ENCODE peak calls at places on chromosomes 4 and X, in seven cellular contexts. One of them, this sample, is unnamed.

GRCh38 chr4:15598644-15599043 is 56.5 kb downstream of the FBXL5 start:
- DNase-seq in stimulated activated CD4-positive, alpha-beta T cell treated with anti-CD3 and anti-CD28 coated beads, Interleukin-4, amount 100 ng/mL, for 4 hours: no peak
- DNase-seq in NCI-H1105: no peak
- DNase-seq in GM18507: no peak
- DNase-seq in PC-3: no peak
- DNase-seq in mesothelial cell of epicardium: no peak
- DNase-seq in cerebellum: no peak
- DNase-seq in this sample: no peak

GRCh38 chrX:28273751-28274150 is 292.5 kb upstream of the DCAF8L1 start:
- DNase-seq in stimulated activated CD4-positive, alpha-beta T cell treated with anti-CD3 and anti-CD28 coated beads, Interleukin-4, amount 100 ng/mL, for 4 hours: no peak
- DNase-seq in NCI-H1105: no peak
- DNase-seq in GM18507: no peak
- DNase-seq in PC-3: no peak
- DNase-seq in mesothelial cell of epicardium: no peak
- DNase-seq in cerebellum: no peak
- DNase-seq in this sample: no peak

GRCh38 chrX:40471965-40472648 is 108.7 kb upstream of the ATP6AP2 start:
- DNase-seq in stimulated activated CD4-positive, alpha-beta T cell treated with anti-CD3 and anti-CD28 coated beads, Interleukin-4, amount 100 ng/mL, for 4 hours: peak; percentile 4
- DNase-seq in NCI-H1105: peak; percentile 78
- DNase-seq in GM18507: no peak
- DNase-seq in PC-3: peak; percentile 29
- DNase-seq in mesothelial cell of epicardium: no peak
- DNase-seq in cerebellum: no peak
- DNase-seq in this sample: no peak

GRCh38 chr4:147160908-147161513 is 215.3 kb upstream of the TTC29 start:
- DNase-seq in stimulated activated CD4-positive, alpha-beta T cell treated with anti-CD3 and anti-CD28 coated beads, Interleukin-4, amount 100 ng/mL, for 4 hours: no peak
- DNase-seq in NCI-H1105: no peak
- DNase-seq in GM18507: peak; percentile 26
- DNase-seq in PC-3: peak; percentile 58
- DNase-seq in mesothelial cell of epicardium: no peak
- DNase-seq in cerebellum: peak; percentile 26
- DNase-seq in this sample: no peak

GRCh38 chr4:146049802-146050201 is 111.2 kb upstream of the ZNF827 start:
- DNase-seq in stimulated activated CD4-positive, alpha-beta T cell treated with anti-CD3 and anti-CD28 coated beads, Interleukin-4, amount 100 ng/mL, for 4 hours: no peak
- DNase-seq in NCI-H1105: no peak
- DNase-seq in GM18507: peak; percentile 15
- DNase-seq in PC-3: no peak
- DNase-seq in mesothelial cell of epicardium: no peak
- DNase-seq in cerebellum: no peak
- DNase-seq in this sample: no peak

GRCh38 chr4:186728631-186729271 is 5.1 kb upstream of the FAT1 start:
- DNase-seq in stimulated activated CD4-positive, alpha-beta T cell treated with anti-CD3 and anti-CD28 coated beads, Interleukin-4, amount 100 ng/mL, for 4 hours: no peak
- DNase-seq in NCI-H1105: no peak
- DNase-seq in GM18507: no peak
- DNase-seq in PC-3: peak; percentile 88
- DNase-seq in mesothelial cell of epicardium: no peak
- DNase-seq in cerebellum: no peak
- DNase-seq in this sample: no peak

GRCh38 chr4:23006756-23007155 is 314.0 kb downstream of the GBA3 start:
- DNase-seq in stimulated activated CD4-positive, alpha-beta T cell treated with anti-CD3 and anti-CD28 coated beads, Interleukin-4, amount 100 ng/mL, for 4 hours: no peak
- DNase-seq in NCI-H1105: no peak
- DNase-seq in GM18507: no peak
- DNase-seq in PC-3: peak; percentile 44
- DNase-seq in mesothelial cell of epicardium: no peak
- DNase-seq in cerebellum: no peak
- DNase-seq in this sample: no peak

GRCh38 chr4:10762541-10762940 is 78.0 kb upstream of the CLNK start:
- DNase-seq in stimulated activated CD4-positive, alpha-beta T cell treated with anti-CD3 and anti-CD28 coated beads, Interleukin-4, amount 100 ng/mL, for 4 hours: no peak
- DNase-seq in NCI-H1105: no peak
- DNase-seq in GM18507: no peak
- DNase-seq in PC-3: peak; percentile 53
- DNase-seq in mesothelial cell of epicardium: no peak
- DNase-seq in cerebellum: no peak
- DNase-seq in this sample: no peak

GRCh38 chr4:52199574-52200338 is 148.7 kb downstream of the SPATA18 start:
- DNase-seq in stimulated activated CD4-positive, alpha-beta T cell treated with anti-CD3 and anti-CD28 coated beads, Interleukin-4, amount 100 ng/mL, for 4 hours: no peak
- DNase-seq in NCI-H1105: no peak
- DNase-seq in GM18507: no peak
- DNase-seq in PC-3: peak; percentile 92
- DNase-seq in mesothelial cell of epicardium: no peak
- DNase-seq in cerebellum: no peak
- DNase-seq in this sample: no peak

GRCh38 chr4:24973471-24974251 is 57.1 kb downstream of the LGI2 start:
- DNase-seq in stimulated activated CD4-positive, alpha-beta T cell treated with anti-CD3 and anti-CD28 coated beads, Interleukin-4, amount 100 ng/mL, for 4 hours: no peak
- DNase-seq in NCI-H1105: no peak
- DNase-seq in GM18507: no peak
- DNase-seq in PC-3: peak; percentile 81
- DNase-seq in mesothelial cell of epicardium: no peak
- DNase-seq in cerebellum: peak; percentile 52
- DNase-seq in this sample: no peak